ENCODE peak calls at places on chromosomes 1 and 21, in five cellular contexts. K is fibroblast of lung, Y is mammary epithelial cell, G is HepG2, X is A549. D is an unnamed sample.

GRCh38 chr1:230365723-230366307 is 60.3 kb downstream of the PGBD5 start:
- DNase-seq in K (no peak), Y (no peak), G (peak), X (no peak), D (peak)

GRCh38 chr1:27031235-27032118 is 18.8 kb upstream of the TENT5B start:
- DNase-seq in K (peak), Y (peak), G (no peak), X (no peak), D (peak)

GRCh38 chr1:99306056-99306455 is 41.8 kb downstream of the PLPPR4 start:
- DNase-seq in K (no peak), Y (no peak), G (no peak), X (no peak), D (no peak)

GRCh38 chr1:154869351-154870116 is 547 bp downstream of the KCNN3 start:
- DNase-seq in K (peak), Y (no peak), G (no peak), X (no peak), D (no peak)

GRCh38 chr1:153306303-153307220 is 6.2 kb downstream of the PGLYRP3 start:
- DNase-seq in K (no peak), Y (no peak), G (no peak), X (no peak), D (no peak)

GRCh38 chr1:245686446-245687030 is 531.8 kb downstream of the KIF26B start:
- DNase-seq in K (no peak), Y (no peak), G (no peak), X (no peak), D (no peak)

GRCh38 chr1:40133839-40134238 is 27.3 kb upstream of the RLF start:
- DNase-seq in K (no peak), Y (no peak), G (no peak), X (no peak), D (no peak)

GRCh38 chr1:22024485-22025367 is 23.3 kb downstream of the CELA3A start:
- DNase-seq in K (peak), Y (no peak), G (peak), X (peak), D (peak)

GRCh38 chr1:117607471-117607870 is 1.6 kb downstream of the TENT5C start:
- DNase-seq in K (no peak), Y (peak), G (no peak), X (no peak), D (peak)

GRCh38 chr1:26531651-26532131 is 2.1 kb downstream of the RPS6KA1 start:
- DNase-seq in K (no peak), Y (peak), G (no peak), X (no peak), D (no peak)

GRCh38 chr1:43207229-43207853 is 35.2 kb downstream of the CFAP57 start:
- DNase-seq in K (no peak), Y (no peak), G (no peak), X (peak), D (peak)

GRCh38 chr1:235075955-235076308 is 52.7 kb downstream of the TOMM20 start:
- DNase-seq in K (no peak), Y (no peak), G (no peak), X (no peak), D (no peak)

GRCh38 chr1:218079379-218079778 is 205.7 kb upstream of the RRP15 start:
- DNase-seq in K (no peak), Y (no peak), G (no peak), X (no peak), D (no peak)

GRCh38 chr1:51236548-51237312 is 657 bp downstream of the RNF11 start:
- DNase-seq in K (peak), Y (peak), G (no peak), X (no peak), D (peak)

GRCh38 chr1:186845581-186846210 is 16.9 kb downstream of the PLA2G4A start:
- DNase-seq in K (no peak), Y (no peak), G (no peak), X (no peak), D (no peak)

GRCh38 chr1:60764489-60764888 is 317.9 kb upstream of the NFIA start:
- DNase-seq in K (no peak), Y (no peak), G (no peak), X (no peak), D (no peak)

GRCh38 chr1:224340711-224341384 is 10.9 kb upstream of the NVL start:
- DNase-seq in K (peak), Y (no peak), G (no peak), X (peak), D (peak)

GRCh38 chr1:229129306-229130027 is 141.4 kb upstream of the RAB4A start:
- DNase-seq in K (no peak), Y (no peak), G (no peak), X (no peak), D (peak)

GRCh38 chr1:61170328-61171238 is 88.2 kb downstream of the NFIA start:
- DNase-seq in K (peak), Y (peak), G (no peak), X (peak), D (no peak)

GRCh38 chr1:114318951-114319350 is 165.3 kb upstream of the SYT6 start:
- DNase-seq in K (no peak), Y (no peak), G (no peak), X (no peak), D (no peak)

GRCh38 chr21:38993561-38993960 is 187.8 kb downstream of the ETS2 start:
- DNase-seq in K (peak), Y (peak), G (peak), X (peak), D (no peak)

GRCh38 chr1:33322109-33322508 is 1.2 kb upstream of the A3GALT2 start:
- DNase-seq in K (no peak), Y (no peak), G (no peak), X (no peak), D (no peak)

GRCh38 chr1:25022361-25023189 is 92.5 kb upstream of the RUNX3 start:
- DNase-seq in K (peak), Y (peak), G (peak), X (peak), D (peak)

GRCh38 chr1:183697814-183698590 is 44.9 kb upstream of the APOBEC4 start:
- DNase-seq in K (no peak), Y (no peak), G (no peak), X (no peak), D (no peak)

GRCh38 chr1:230224101-230224927 is 157.3 kb downstream of the GALNT2 start:
- DNase-seq in K (no peak), Y (no peak), G (no peak), X (no peak), D (no peak)

GRCh38 chr1:4626560-4627319 is 27.7 kb upstream of the AJAP1 start:
- DNase-seq in K (no peak), Y (no peak), G (no peak), X (no peak), D (no peak)

GRCh38 chr1:108149796-108150467 is 50.2 kb downstream of the SLC25A24 start:
- DNase-seq in K (no peak), Y (no peak), G (no peak), X (no peak), D (no peak)

GRCh38 chr1:12424150-12424549 is 193.9 kb downstream of the DHRS3 start:
- DNase-seq in K (peak), Y (no peak), G (no peak), X (no peak), D (no peak)

GRCh38 chr1:26225033-26225831 is 8.8 kb upstream of the CEP85 start:
- DNase-seq in K (peak), Y (no peak), G (peak), X (no peak), D (peak)

GRCh38 chr1:222627232-222627631 is 9.3 kb downstream of the MIA3 start:
- DNase-seq in K (no peak), Y (peak), G (no peak), X (no peak), D (no peak)

GRCh38 chr1:153466908-153467307 is 6.5 kb upstream of the S100A7 start:
- DNase-seq in K (no peak), Y (no peak), G (no peak), X (no peak), D (no peak)

GRCh38 chr1:225882699-225883615 is 777 bp upstream of the TMEM63A start:
- DNase-seq in K (peak), Y (peak), G (peak), X (peak), D (peak)

GRCh38 chr21:28419811-28420210 is 572.9 kb downstream of the LTN1 start:
- DNase-seq in K (no peak), Y (no peak), G (no peak), X (no peak), D (no peak)

GRCh38 chr21:41453198-41453597 is 27.2 kb downstream of the MX1 start:
- DNase-seq in K (no peak), Y (no peak), G (no peak), X (no peak), D (no peak)

GRCh38 chr1:217482356-217483102 is 148.4 kb downstream of the GPATCH2 start:
- DNase-seq in K (peak), Y (peak), G (no peak), X (peak), D (no peak)

GRCh38 chr1:30915491-30916230 is 7.1 kb upstream of the SDC3 start:
- DNase-seq in K (no peak), Y (no peak), G (no peak), X (no peak), D (no peak)

GRCh38 chr21:37257967-37258877 is 8.9 kb downstream of the VPS26C start:
- DNase-seq in K (peak), Y (peak), G (peak), X (peak), D (peak)

GRCh38 chr1:6852136-6852890 is 67.1 kb downstream of the CAMTA1 start:
- DNase-seq in K (no peak), Y (peak), G (no peak), X (no peak), D (no peak)

GRCh38 chr1:1145547-1145914 is 28.1 kb upstream of the TTLL10 start:
- DNase-seq in K (no peak), Y (no peak), G (no peak), X (no peak), D (no peak)
- H3K27ac ChIP-seq in K (no peak), Y (no peak), G (no peak), X (no peak), D (no peak)

GRCh38 chr1:112998592-112999235 is 42.7 kb upstream of the SLC16A1 start:
- DNase-seq in K (peak), Y (peak), G (peak), X (peak), D (peak)
- H3K27ac ChIP-seq in K (no peak), Y (no peak), G (no peak), X (no peak), D (no peak)

GRCh38 chr1:158818991-158819405 is 12.2 kb upstream of the MNDA start:
- DNase-seq in K (no peak), Y (no peak), G (no peak), X (no peak), D (no peak)

GRCh38 chr1:158819461-158820443 is 11.4 kb upstream of the MNDA start:
- DNase-seq in K (peak), Y (no peak), G (no peak), X (no peak), D (no peak)

GRCh38 chr1:158821723-158822122 is 9.4 kb upstream of the MNDA start:
- DNase-seq in K (no peak), Y (no peak), G (no peak), X (no peak), D (no peak)

GRCh38 chr1:158814970-158815369 is 16.2 kb upstream of the MNDA start:
- DNase-seq in K (no peak), Y (no peak), G (no peak), X (no peak), D (no peak)

GRCh38 chr1:158818560-158818959 is 12.6 kb upstream of the MNDA start:
- DNase-seq in K (no peak), Y (no peak), G (no peak), X (no peak), D (no peak)
- H3K27ac ChIP-seq in K (no peak), Y (no peak), G (no peak), X (no peak), D (no peak)

GRCh38 chr1:56389813-56390539 is 189.4 kb downstream of the PLPP3 start:
- DNase-seq in K (peak), Y (no peak), G (no peak), X (no peak), D (peak)

GRCh38 chr1:56394298-56394697 is 185.1 kb downstream of the PLPP3 start:
- DNase-seq in K (no peak), Y (no peak), G (no peak), X (no peak), D (no peak)

GRCh38 chr1:56390934-56391731 is 188.2 kb downstream of the PLPP3 start:
- DNase-seq in K (no peak), Y (no peak), G (no peak), X (no peak), D (no peak)

GRCh38 chr1:56387071-56387747 is 192.2 kb downstream of the PLPP3 start:
- DNase-seq in K (no peak), Y (peak), G (peak), X (no peak), D (no peak)

DNA sequence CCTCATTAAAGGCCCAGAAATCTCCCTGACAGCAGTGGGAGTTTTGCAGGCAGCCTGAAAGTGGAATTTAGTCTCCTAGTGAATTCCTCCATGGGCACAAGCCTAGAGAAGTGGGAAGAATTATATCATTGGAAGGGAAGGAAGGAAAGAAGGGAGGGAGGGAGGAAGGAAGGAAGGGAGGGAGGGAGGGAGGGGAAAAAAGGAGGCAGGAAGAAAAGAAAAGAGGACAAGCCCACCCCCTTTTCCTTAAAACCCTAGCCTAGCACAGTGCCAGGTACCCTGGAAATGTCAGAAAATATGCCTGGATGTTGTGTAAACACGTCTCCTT is 188.9 kb downstream of the PLPP3 start:
- DNase-seq in K (no peak), Y (no peak), G (no peak), X (no peak), D (no peak)
- H3K27ac ChIP-seq in K (no peak), Y (no peak), G (no peak), X (no peak), D (no peak)

GRCh38 chr21:16532841-16533240 is 803.1 kb downstream of the USP25 start:
- DNase-seq in K (peak), Y (no peak), G (no peak), X (no peak), D (no peak)

GRCh38 chr21:16534408-16535099 is 804.8 kb downstream of the USP25 start:
- DNase-seq in K (peak), Y (peak), G (no peak), X (peak), D (no peak)

GRCh38 chr21:16536661-16537359 is 807.0 kb downstream of the USP25 start:
- DNase-seq in K (peak), Y (peak), G (no peak), X (no peak), D (no peak)

GRCh38 chr21:16533692-16534407 is 804.1 kb downstream of the USP25 start:
- DNase-seq in K (no peak), Y (no peak), G (no peak), X (no peak), D (no peak)

DNA sequence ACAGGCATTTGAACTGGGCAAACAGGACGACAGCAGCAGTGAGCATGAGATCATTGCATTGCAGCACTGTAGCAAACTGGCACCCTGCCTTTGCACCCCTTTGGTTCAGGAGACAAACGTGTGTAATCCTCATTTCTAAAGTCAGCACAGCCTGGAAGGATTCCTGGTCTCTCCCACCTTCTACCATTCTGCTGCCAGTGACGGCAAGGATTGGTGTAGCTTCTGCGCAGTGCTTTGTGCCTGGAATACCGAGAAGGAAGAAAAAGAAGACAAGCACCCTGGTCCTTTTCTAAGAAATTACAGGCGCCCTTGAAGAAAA is 805.3 kb downstream of the USP25 start:
- DNase-seq in K (peak), Y (peak), G (no peak), X (peak), D (no peak)
- H3K27ac ChIP-seq in K (no peak), Y (peak), G (no peak), X (peak), D (no peak)

GRCh38 chr1:14970799-14971141 is 182.8 kb upstream of the TMEM51 start:
- DNase-seq in K (no peak), Y (no peak), G (no peak), X (no peak), D (no peak)
- H3K27ac ChIP-seq in K (peak), Y (no peak), G (peak), X (no peak), D (no peak)

GRCh38 chr1:66354311-66354922 is 179.5 kb upstream of the SGIP1 start:
- DNase-seq in K (peak), Y (no peak), G (no peak), X (no peak), D (peak)

GRCh38 chr1:66352783-66353182 is 181.2 kb upstream of the SGIP1 start:
- DNase-seq in K (no peak), Y (no peak), G (no peak), X (no peak), D (no peak)

GRCh38 chr1:66351913-66352312 is 182.0 kb upstream of the SGIP1 start:
- DNase-seq in K (no peak), Y (no peak), G (no peak), X (no peak), D (peak)

GRCh38 chr1:66351474-66351873 is 182.5 kb upstream of the SGIP1 start:
- DNase-seq in K (no peak), Y (no peak), G (no peak), X (no peak), D (no peak)

GRCh38 chr1:66353207-66353606 is 180.7 kb upstream of the SGIP1 start:
- DNase-seq in K (no peak), Y (no peak), G (no peak), X (no peak), D (peak)
- H3K27ac ChIP-seq in K (no peak), Y (no peak), G (no peak), X (peak), D (peak)

GRCh38 chr1:214184992-214185391 is 96.0 kb upstream of the SMYD2 start:
- DNase-seq in K (no peak), Y (no peak), G (no peak), X (no peak), D (no peak)

GRCh38 chr1:214187933-214188332 is 93.0 kb upstream of the SMYD2 start:
- DNase-seq in K (no peak), Y (no peak), G (no peak), X (no peak), D (no peak)

GRCh38 chr1:214188835-214189234 is 92.1 kb upstream of the SMYD2 start:
- DNase-seq in K (no peak), Y (no peak), G (no peak), X (no peak), D (no peak)

GRCh38 chr1:214186118-214186517 is 94.8 kb upstream of the SMYD2 start:
- DNase-seq in K (no peak), Y (no peak), G (no peak), X (no peak), D (no peak)

DNA sequence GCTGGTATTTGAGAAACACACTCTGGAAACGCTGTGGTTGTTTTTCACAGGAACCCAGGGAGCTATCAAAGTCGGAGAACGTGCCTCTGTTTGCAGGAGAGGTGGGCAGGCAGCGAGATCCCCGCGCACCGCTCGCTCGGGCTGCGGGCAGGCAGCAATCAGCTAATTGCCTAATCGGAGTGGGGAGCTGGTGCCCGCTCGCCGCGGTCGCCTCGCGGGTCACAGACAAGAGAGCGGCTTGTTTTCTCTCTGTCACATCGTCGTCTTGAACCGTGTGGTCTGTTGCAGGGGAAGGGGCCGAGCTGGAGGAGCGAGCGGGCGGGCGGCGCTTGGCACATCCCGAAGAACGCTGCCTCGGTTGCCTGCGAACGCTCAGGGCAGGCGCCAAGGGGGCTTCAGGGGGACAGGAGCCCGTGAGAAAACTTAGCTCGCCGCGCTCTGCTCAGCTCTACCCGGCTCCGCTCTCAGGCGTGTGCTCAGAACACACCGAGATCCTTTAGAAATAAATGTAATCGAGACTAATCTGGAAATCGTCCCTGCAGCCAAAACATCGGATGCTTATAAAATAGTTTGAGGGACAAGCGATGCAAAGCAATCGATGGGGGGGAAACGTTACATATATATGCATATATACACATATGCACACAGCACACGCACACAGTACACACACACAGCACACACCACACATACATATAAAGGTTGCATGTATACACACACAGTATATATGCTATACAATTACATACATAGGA is 93.6 kb upstream of the SMYD2 start:
- DNase-seq in K (no peak), Y (no peak), G (no peak), X (no peak), D (peak)
- H3K27ac ChIP-seq in K (no peak), Y (no peak), G (no peak), X (no peak), D (no peak)

D was measured in mesendoderm.